ENCODE peak calls at places on chromosome 22, in eight cellular contexts. J is thoracic aorta; H is CD4-positive, CD25-positive, alpha-beta regulatory T cell; G is GM23248; K is MM.1S; Y is aorta; A is psoas muscle; Z is uterus. R is an unnamed sample.

GRCh38 chr22:46085831-46086576 is 64.3 kb upstream of the PPARA start:
- DNase-seq in A (peak; percentile 91), J (no peak), Z (peak; percentile 85), K (no peak), H (no peak), G (peak; percentile 90), Y (peak; percentile 89), R (no peak)

GRCh38 chr22:20656902-20657836 is 116.7 kb upstream of the SERPIND1 start:
- DNase-seq in H (no peak), Z (no peak), J (no peak), Y (no peak), A (no peak), G (no peak), K (peak; percentile 10), R (no peak)

GRCh38 chr22:40817737-40818136 is 1.4 kb downstream of the SLC25A17 start:
- DNase-seq in Z (no peak), Y (no peak), H (no peak), K (peak; percentile 66), G (no peak), A (no peak), J (no peak), R (no peak)

GRCh38 chr22:22316589-22316988 is 72.0 kb downstream of the VPREB1 start:
- DNase-seq in G (no peak), Z (no peak), J (no peak), A (no peak), H (no peak), Y (no peak), K (no peak), R (no peak)

GRCh38 chr22:21791635-21792625 is 56.3 kb upstream of the YPEL1 start:
- DNase-seq in A (no peak), J (no peak), H (no peak), Y (no peak), G (peak; percentile 51), K (no peak), Z (no peak), R (no peak)

GRCh38 chr22:36166518-36167220 is 6.1 kb upstream of the APOL3 start:
- DNase-seq in K (no peak), H (peak; percentile 44), Y (no peak), Z (no peak), A (no peak), J (no peak), G (no peak), R (no peak)

GRCh38 chr22:24809331-24809730 is 3.3 kb downstream of the SGSM1 start:
- DNase-seq in K (no peak), H (no peak), Z (no peak), Y (no peak), J (no peak), A (no peak), G (no peak), R (no peak)

GRCh38 chr22:19052941-19053551 is 69.2 kb downstream of the DGCR2 start:
- DNase-seq in J (no peak), Z (no peak), A (no peak), H (no peak), K (no peak), G (no peak), Y (peak; percentile 37), R (no peak)

GRCh38 chr22:30992565-30992964 is 23.5 kb downstream of the TUG1 start:
- DNase-seq in K (no peak), G (no peak), H (no peak), J (no peak), A (no peak), Z (no peak), Y (no peak), R (no peak)
- H3K27ac ChIP-seq in K (no peak overlapping the region), G (no peak overlapping the region), H (no peak overlapping the region), J (peak overlapping the region; percentile 90), A (no peak overlapping the region), Z (no peak overlapping the region), Y (peak overlapping the region; percentile 85), R (no peak overlapping the region)

DNA sequence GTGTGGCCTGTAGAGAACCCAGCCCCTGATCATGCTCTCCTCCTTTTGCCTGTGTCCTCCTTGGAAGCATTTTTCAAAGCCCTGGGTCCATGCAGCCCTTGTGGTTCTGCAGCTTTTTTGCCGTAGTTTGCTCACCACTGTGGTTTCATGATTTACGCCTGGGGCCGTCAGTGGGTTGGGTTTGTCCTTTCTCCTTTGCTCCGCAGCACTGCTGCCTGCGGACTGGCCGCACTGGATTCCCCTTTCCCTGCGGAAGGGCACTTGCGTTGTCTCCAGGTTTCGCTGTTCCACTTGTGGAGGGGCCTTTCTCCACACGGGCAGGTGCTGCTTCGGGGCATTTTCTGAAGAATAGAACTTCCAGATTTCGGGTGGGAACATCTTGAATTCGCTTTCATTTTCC is 1260.9 kb downstream of the BRD1 start:
- DNase-seq in G (peak; percentile 26), Y (no peak), J (no peak), K (no peak), H (no peak), Z (no peak), A (no peak), R (no peak)
- H3K27ac ChIP-seq in G (no peak overlapping the region), Y (no peak overlapping the region), J (no peak overlapping the region), K (no peak overlapping the region), H (no peak overlapping the region), Z (no peak overlapping the region), A (no peak overlapping the region), R (peak overlapping the region; percentile 71)

DNA sequence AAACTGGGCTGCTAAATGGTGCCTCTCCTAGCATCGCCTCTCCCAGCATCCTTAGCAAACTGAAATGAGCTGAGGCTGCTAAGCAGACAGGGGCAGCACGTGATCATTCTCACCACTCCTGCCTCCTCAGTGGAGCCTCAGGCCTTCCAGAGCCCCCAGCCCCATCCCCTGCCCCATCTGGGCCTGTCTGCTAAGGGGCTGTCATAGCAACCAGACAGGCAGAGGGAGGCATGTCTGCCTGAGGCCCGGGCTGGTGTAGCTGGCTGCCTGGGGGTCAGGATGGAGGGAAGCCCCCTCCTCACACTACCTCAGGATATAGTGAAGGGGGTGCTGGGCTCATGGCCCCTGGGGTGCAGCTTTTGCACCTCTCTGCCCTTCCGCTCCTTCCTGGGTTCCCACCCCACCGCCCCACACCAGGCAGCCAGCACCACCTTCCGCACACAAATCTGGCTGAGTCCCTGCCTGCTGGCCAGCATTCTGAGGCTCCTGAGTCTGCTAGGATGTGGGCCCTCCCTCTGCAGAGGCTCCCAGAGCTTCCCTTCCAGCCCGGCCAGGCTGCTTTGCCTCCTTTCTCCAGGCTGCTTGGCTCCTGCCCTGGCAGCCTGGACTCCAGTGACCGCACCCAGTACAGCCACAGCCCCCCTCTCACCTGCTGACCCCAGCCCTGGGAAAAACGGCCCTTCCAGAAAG is 47.5 kb upstream of the TTLL12 start:
- DNase-seq in K (no peak), G (no peak), H (no peak), Y (no peak), J (no peak), Z (no peak), A (no peak), R (no peak)
- H3K27ac ChIP-seq in K (no peak overlapping the region), G (no peak overlapping the region), H (no peak overlapping the region), Y (no peak overlapping the region), J (no peak overlapping the region), Z (no peak overlapping the region), A (no peak overlapping the region), R (peak overlapping the region; percentile 20)

GRCh38 chr22:38716827-38717226 is 11.1 kb downstream of the GTPBP1 start:
- DNase-seq in A (no peak), J (no peak), H (no peak), K (peak; percentile 3), G (no peak), Z (no peak), Y (peak; percentile 46), R (no peak)
- H3K27ac ChIP-seq in A (no peak overlapping the region), J (no peak overlapping the region), H (no peak overlapping the region), K (no peak overlapping the region), G (no peak overlapping the region), Z (no peak overlapping the region), Y (no peak overlapping the region), R (peak overlapping the region; percentile 74)

GRCh38 chr22:33577862-33578411 is 342.3 kb downstream of the LARGE1 start:
- DNase-seq in J (no peak), A (no peak), G (peak; percentile 1), Z (no peak), H (no peak), Y (no peak), K (no peak), R (no peak)
- H3K27ac ChIP-seq in J (no peak overlapping the region), A (no peak overlapping the region), G (no peak overlapping the region), Z (no peak overlapping the region), H (no peak overlapping the region), Y (no peak overlapping the region), K (no peak overlapping the region), R (no peak overlapping the region)

GRCh38 chr22:39369186-39369585 is 19.4 kb downstream of the SYNGR1 start:
- DNase-seq in K (no peak), J (no peak), H (no peak), Y (no peak), A (no peak), G (no peak), Z (no peak), R (no peak)

GRCh38 chr22:39368402-39368801 is 18.6 kb downstream of the SYNGR1 start:
- DNase-seq in J (no peak), K (no peak), Y (no peak), Z (no peak), G (no peak), H (no peak), A (no peak), R (no peak)

GRCh38 chr22:39365406-39365782 is 15.6 kb downstream of the SYNGR1 start:
- DNase-seq in Y (no peak), H (no peak), J (no peak), A (no peak), G (no peak), K (no peak), Z (no peak), R (no peak)

GRCh38 chr22:39364646-39365405 is 15.0 kb downstream of the SYNGR1 start:
- DNase-seq in K (no peak), G (peak; percentile 38), Z (no peak), A (no peak), Y (no peak), H (no peak), J (no peak), R (no peak)

DNA sequence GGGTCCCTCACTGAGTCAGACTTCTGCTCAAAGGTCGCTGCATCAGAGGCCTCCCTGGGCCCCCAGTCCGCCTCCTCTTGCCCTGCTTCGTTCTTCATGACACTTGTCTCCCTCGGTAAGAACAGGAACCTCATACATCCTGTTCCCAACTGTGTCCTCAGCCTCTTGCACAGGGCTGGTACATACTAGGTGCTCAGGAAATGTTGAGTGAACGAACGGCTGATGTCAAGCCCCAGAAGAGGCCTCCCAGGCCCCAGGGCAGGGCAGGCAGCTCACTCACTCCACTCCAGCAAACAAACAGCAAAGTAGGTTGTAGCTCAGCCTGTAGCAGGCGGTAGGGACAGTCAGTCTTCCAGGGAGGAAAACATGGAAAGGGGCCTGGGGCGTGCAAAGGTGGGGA is 17.2 kb downstream of the SYNGR1 start:
- DNase-seq in A (no peak), J (no peak), Z (no peak), G (no peak), K (no peak), H (no peak), Y (no peak), R (no peak)
- H3K27ac ChIP-seq in A (no peak overlapping the region), J (no peak overlapping the region), Z (no peak overlapping the region), G (no peak overlapping the region), K (no peak overlapping the region), H (no peak overlapping the region), Y (no peak overlapping the region), R (no peak overlapping the region)